ENCODE peak calls at places on chromosomes 11 and 22, in four cellular contexts. J is breast epithelium, V is A673, M is adrenal gland. I is an unnamed sample. For H3K36me3, the result is how much of the 10 kb centered on the place peaks cover.

GRCh38 chr11:120750647-120751419 is 239.3 kb downstream of the GRIK4 start:
- DNase-seq in J (no peak), V (no peak), M (no peak), I (no peak)

GRCh38 chr11:73916435-73916834 is 34.4 kb upstream of the DNAJB13 start:
- DNase-seq in J (no peak), V (no peak), M (peak), I (no peak)

GRCh38 chr22:46585340-46586122 is 34.7 kb upstream of the GRAMD4 start:
- DNase-seq in J (no peak), V (no peak), M (no peak), I (no peak)

GRCh38 chr11:121478895-121479281 is 26.1 kb upstream of the SORL1-AS1 start:
- DNase-seq in J (no peak), V (no peak), M (no peak), I (no peak)

GRCh38 chr11:107988397-107989158 is 20.1 kb upstream of the CUL5 start:
- DNase-seq in J (no peak), V (peak), M (no peak), I (no peak)

GRCh38 chr11:70500076-70500847 is 101.9 kb downstream of the CTTN start:
- DNase-seq in J (no peak), V (no peak), M (no peak), I (no peak)

GRCh38 chr11:100740440-100740839 is 53.4 kb downstream of the ARHGAP42 start:
- DNase-seq in J (no peak), V (no peak), M (no peak), I (no peak)

GRCh38 chr11:83068573-83068972 is 3.1 kb downstream of the RAB30 start:
- DNase-seq in J (no peak), V (no peak), M (no peak), I (no peak)

GRCh38 chr11:107834995-107835394 is 23.6 kb downstream of the SLC35F2 start:
- DNase-seq in J (no peak), V (no peak), M (no peak), I (no peak)

GRCh38 chr11:116507849-116508695 is 264.7 kb downstream of the BUD13 start:
- DNase-seq in J (no peak), V (no peak), M (no peak), I (no peak)

GRCh38 chr11:38543311-38543710 is 1945.3 kb upstream of the RAG2 start:
- DNase-seq in J (no peak), V (no peak), M (no peak), I (no peak)

GRCh38 chr22:17896552-17896951 is 122.3 kb upstream of the BID start:
- DNase-seq in J (no peak), V (peak), M (peak), I (peak)

GRCh38 chr11:116504541-116505149 is 268.1 kb downstream of the BUD13 start:
- DNase-seq in J (no peak), V (no peak), M (no peak), I (no peak)

GRCh38 chr22:43399338-43399979 is 12.4 kb upstream of the MPPED1 start:
- DNase-seq in J (no peak), V (peak), M (no peak), I (no peak)

GRCh38 chr22:37187552-37187890 is 526 bp downstream of the C1QTNF6 start:
- DNase-seq in J (no peak), V (peak), M (no peak), I (no peak)

GRCh38 chr22:50114221-50114981 is 24.6 kb downstream of the MOV10L1 start:
- DNase-seq in J (no peak), V (no peak), M (no peak), I (no peak)

GRCh38 chr22:32206774-32207758 is 2.2 kb upstream of the RFPL2 start:
- DNase-seq in J (no peak), V (peak), M (no peak), I (peak)

GRCh38 chr11:71580057-71581003 is 2.3 kb downstream of the KRTAP5-11 start:
- DNase-seq in J (peak), V (peak), M (peak), I (peak)

GRCh38 chr11:20639688-20640087 is 29.7 kb upstream of the NELL1 start:
- DNase-seq in J (no peak), V (no peak), M (peak), I (no peak)

GRCh38 chr22:35299217-35299716 is 427 bp upstream of the TOM1 start:
- DNase-seq in J (no peak), V (peak), M (peak), I (no peak)

DNA sequence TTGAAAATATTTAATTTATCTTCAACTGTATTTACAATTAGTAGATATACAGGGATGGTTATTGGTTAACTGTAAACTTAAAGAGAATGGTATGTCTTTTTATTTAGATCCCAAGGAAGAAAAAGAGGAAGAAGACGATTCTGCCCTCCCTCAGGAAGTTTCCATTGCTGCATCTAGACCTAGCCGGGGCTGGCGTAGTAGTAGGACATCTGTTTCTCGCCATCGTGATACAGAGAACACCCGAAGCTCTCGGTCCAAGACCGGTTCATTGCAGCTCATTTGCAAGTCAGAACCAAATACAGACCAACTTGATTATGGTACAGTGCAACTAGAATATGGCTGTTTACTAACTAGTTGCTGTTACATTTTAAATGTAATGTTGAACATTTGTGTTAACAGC is 12.7 kb upstream of the CNTF start:
- DNase-seq in J (no peak), V (no peak), M (no peak), I (no peak)
- H3K36me3 ChIP-seq in J (under half), V (half or more), M (under half), I (half or more)

DNA sequence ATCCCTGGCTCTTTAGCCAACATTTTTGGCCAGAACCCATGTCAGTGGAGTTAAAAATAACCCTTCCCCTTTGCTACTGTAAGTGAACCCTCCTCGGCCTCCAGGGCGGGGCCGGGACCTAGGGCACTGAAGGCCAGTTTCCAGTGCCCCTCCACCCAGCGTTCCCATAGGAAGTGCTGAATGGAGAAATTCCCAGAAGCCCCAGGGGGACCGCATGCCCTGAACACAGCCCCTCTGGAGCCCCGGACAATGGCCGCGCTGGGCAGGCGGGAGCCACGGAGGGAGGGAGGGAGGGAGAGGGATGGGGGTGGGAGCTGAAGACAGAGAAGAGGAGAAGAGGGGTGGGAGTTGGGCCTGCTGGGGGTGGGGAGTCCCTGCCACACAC is 11.1 kb downstream of the PDGFB start:
- DNase-seq in J (no peak), V (no peak), M (no peak), I (no peak)
- H3K27ac ChIP-seq in J (peak), V (no peak), M (no peak), I (no peak)

GRCh38 chr11:11078344-11078743 is 220.5 kb upstream of the ZBED5 start:
- DNase-seq in J (no peak), V (no peak), M (no peak), I (no peak)
- TF ChIP-seq CTCF in J (no peak), V (peak), M (no peak), I (no peak)

DNA sequence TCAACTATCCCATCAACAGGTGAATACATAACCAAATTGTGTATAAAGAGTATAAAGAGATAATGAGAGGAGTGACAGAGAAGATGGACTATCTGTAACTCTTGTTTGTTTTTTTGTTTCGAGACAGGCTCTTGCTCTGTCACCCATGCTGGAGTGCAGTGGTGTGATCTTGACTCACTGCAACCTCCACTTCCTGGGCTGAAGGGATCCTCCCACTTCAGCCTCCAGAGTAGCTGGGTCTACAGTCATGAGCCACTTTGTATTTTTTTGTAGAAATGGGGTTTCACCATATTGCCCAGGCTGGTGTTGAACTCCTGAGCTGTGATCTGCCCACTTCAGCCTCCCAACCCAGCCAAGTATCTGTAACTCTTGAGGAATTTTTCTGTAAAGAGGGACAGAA is 48.5 kb upstream of the FDX1 start:
- DNase-seq in J (no peak), V (no peak), M (no peak), I (no peak)
- H3K36me3 ChIP-seq in J (under half), V (under half), M (under half), I (under half)

GRCh38 chr11:119025099-119025473 is 5.6 kb downstream of the SLC37A4 start:
- DNase-seq in J (no peak), V (no peak), M (no peak), I (no peak)

GRCh38 chr11:119026970-119027369 is 3.7 kb downstream of the SLC37A4 start:
- DNase-seq in J (no peak), V (no peak), M (no peak), I (no peak)

GRCh38 chr11:119025978-119026766 is 4.5 kb downstream of the SLC37A4 start:
- DNase-seq in J (no peak), V (no peak), M (no peak), I (no peak)

GRCh38 chr11:119023741-119024140 is 5.2 kb downstream of the TRAPPC4 start:
- DNase-seq in J (no peak), V (no peak), M (no peak), I (no peak)

DNA sequence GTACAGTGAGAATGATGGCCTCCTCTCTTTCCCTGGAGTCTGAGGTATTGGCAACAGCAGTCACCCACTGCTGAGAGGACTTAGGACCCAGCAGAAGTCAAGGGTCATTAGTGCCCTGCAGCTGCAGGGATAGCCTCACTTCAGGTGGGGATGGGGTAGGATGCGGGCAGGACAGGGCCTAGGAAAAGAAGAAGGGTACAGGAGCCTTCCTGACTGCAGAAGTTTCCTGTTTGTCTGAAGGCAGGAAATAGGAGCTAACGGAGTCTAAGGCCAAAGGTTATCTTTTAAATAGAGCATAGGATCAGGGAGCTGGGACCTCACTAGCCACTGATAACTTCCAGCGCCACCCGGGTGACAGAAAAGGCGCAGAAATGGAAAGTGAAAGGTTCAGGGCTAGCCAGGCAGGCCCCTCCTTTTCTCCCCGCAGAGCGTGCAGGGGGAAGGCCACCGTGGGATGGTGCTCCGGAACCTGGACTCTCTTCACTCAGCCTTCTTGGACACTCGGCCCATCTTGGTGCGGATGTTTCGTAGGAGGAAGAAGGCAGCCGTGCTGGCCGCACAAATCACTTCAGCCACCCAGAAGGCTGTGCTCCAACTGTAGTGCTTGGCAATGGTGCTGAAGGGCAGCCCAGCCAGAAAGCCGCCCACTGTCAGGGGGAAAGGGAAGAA is 6.0 kb downstream of the TRAPPC4 start:
- DNase-seq in J (no peak), V (no peak), M (peak), I (no peak)
- H3K27ac ChIP-seq in J (peak), V (peak), M (no peak), I (no peak)

GRCh38 chr11:68666854-68667253 is 17.5 kb upstream of the GAL start:
- DNase-seq in J (no peak), V (no peak), M (no peak), I (no peak)
- TF ChIP-seq CTCF in J (no peak), V (no peak), M (no peak), I (no peak)